ENCODE peak calls at places on chromosomes 4 and X, in four cellular contexts. M is A549; N is neural progenitor cell; V is activated CD8-positive, alpha-beta memory T cell treated with anti-CD3 and anti-CD28 coated beads for 48 hours. E is an unnamed sample.

GRCh38 chrX:133999013-133999705 is 13.8 kb upstream of the GPC3 start:
- DNase-seq in M (no peak), N (no peak), V (no peak), E (no peak)

GRCh38 chrX:140274761-140275525 is 229.9 kb downstream of the SOX3 start:
- DNase-seq in M (no peak), N (peak; percentile 59), V (no peak), E (no peak)

GRCh38 chr4:41750624-41751324 is 2.2 kb upstream of the PHOX2B start:
- DNase-seq in M (no peak), N (peak; percentile 58), V (no peak), E (no peak)

GRCh38 chr4:16443504-16444088 is 217.3 kb upstream of the TAPT1 start:
- DNase-seq in M (peak; percentile 34), N (peak; percentile 56), V (no peak), E (no peak)

GRCh38 chrX:126030021-126030420 is 136.1 kb downstream of the DCAF12L2 start:
- DNase-seq in M (no peak), N (no peak), V (no peak), E (no peak)

GRCh38 chr4:105714071-105714521 is 5.5 kb downstream of the GSTCD start:
- DNase-seq in M (no peak), N (no peak), V (no peak), E (no peak)

GRCh38 chr4:8255698-8256441 is 13.7 kb upstream of the HTRA3 start:
- DNase-seq in M (peak; percentile 56), N (no peak), V (no peak), E (no peak)

GRCh38 chrX:41718481-41719245 is 5.3 kb upstream of the GPR82 start:
- DNase-seq in M (no peak), N (peak; percentile 83), V (no peak), E (no peak)

GRCh38 chr4:17597517-17597916 is 16.9 kb upstream of the MED28 start:
- DNase-seq in M (peak; percentile 34), N (no peak), V (no peak), E (no peak)

GRCh38 chr4:21102667-21103066 is 402.4 kb downstream of the PACRGL start:
- DNase-seq in M (no peak), N (no peak), V (no peak), E (no peak)

GRCh38 chr4:34953145-34953799 is 1291.0 kb downstream of the ARAP2 start:
- DNase-seq in M (peak; percentile 76), N (peak; percentile 10), V (no peak), E (no peak)

GRCh38 chrX:70301716-70302115 is 11.8 kb downstream of the KIF4A start:
- DNase-seq in M (no peak), N (no peak), V (no peak), E (no peak)

GRCh38 chr4:8940792-8941491 is 69.3 kb upstream of the HMX1 start:
- DNase-seq in M (peak; percentile 17), N (peak; percentile 23), V (no peak), E (no peak)

E was measured in brain pericyte.